ENCODE peak calls at places on chromosomes 12 and 14, in five cellular contexts. V, S, C, X and A are unnamed samples.

GRCh38 chr12:124841558-124841945 is 22.1 kb downstream of the SCARB1 start:
- DNase-seq in V (no peak), S (no peak), C (no peak), X (no peak), A (no peak)

GRCh38 chr12:54222609-54223008 is 33.8 kb upstream of the SMUG1 start:
- DNase-seq in V (no peak), S (no peak), C (peak), X (no peak), A (no peak)

GRCh38 chr14:105924951-105925591 is 398.7 kb downstream of the TMEM121 start:
- DNase-seq in V (no peak), S (no peak), C (no peak), X (no peak), A (no peak)

GRCh38 chr12:120394483-120395367 is 25.8 kb upstream of the MSI1 start:
- DNase-seq in V (no peak), S (peak), C (no peak), X (peak), A (no peak)

GRCh38 chr12:100199347-100200136 is 1.1 kb upstream of the ACTR6 start:
- DNase-seq in V (peak), S (peak), C (no peak), X (peak), A (no peak)

GRCh38 chr12:124861492-124861891 is 2.2 kb downstream of the SCARB1 start:
- DNase-seq in V (no peak), S (no peak), C (peak), X (peak), A (no peak)

GRCh38 chr12:52496590-52497071 is 3.6 kb upstream of the KRT6A start:
- DNase-seq in V (no peak), S (no peak), C (peak), X (no peak), A (no peak)

GRCh38 chr12:49541140-49541861 is 2.5 kb downstream of the KCNH3 start:
- DNase-seq in V (no peak), S (no peak), C (no peak), X (no peak), A (no peak)

GRCh38 chr12:47267571-47267970 is 187.8 kb upstream of the AMIGO2 start:
- DNase-seq in V (no peak), S (no peak), C (no peak), X (no peak), A (no peak)

GRCh38 chr12:81181701-81182100 is 103.8 kb downstream of the ACSS3 start:
- DNase-seq in V (no peak), S (no peak), C (no peak), X (no peak), A (no peak)

GRCh38 chr12:25495336-25496097 is 57.6 kb downstream of the LMNTD1 start:
- DNase-seq in V (no peak), S (no peak), C (peak), X (no peak), A (no peak)

GRCh38 chr12:131511391-131511802 is 199.5 kb upstream of the SFSWAP start:
- DNase-seq in V (peak), S (no peak), C (no peak), X (peak), A (no peak)

GRCh38 chr14:53924754-53925153 is 31.9 kb downstream of the BMP4 start:
- DNase-seq in V (no peak), S (no peak), C (peak), X (no peak), A (peak)

GRCh38 chr12:67681145-67681778 is 32.7 kb downstream of the DYRK2 start:
- DNase-seq in V (no peak), S (no peak), C (peak), X (peak), A (peak)

GRCh38 chr14:89365071-89365801 is 51.8 kb downstream of the FOXN3 start:
- DNase-seq in V (no peak), S (no peak), C (no peak), X (no peak), A (no peak)

GRCh38 chr14:70416322-70416716 is 571 bp downstream of the SYNJ2BP start:
- DNase-seq in V (no peak), S (no peak), C (no peak), X (no peak), A (no peak)

GRCh38 chr14:51443195-51444018 is 203.4 kb downstream of the TMX1 start:
- DNase-seq in V (no peak), S (no peak), C (no peak), X (no peak), A (no peak)

GRCh38 chr12:73625226-73625625 is 912.4 kb upstream of the ATXN7L3B start:
- DNase-seq in V (no peak), S (no peak), C (no peak), X (no peak), A (no peak)

GRCh38 chr12:113214938-113215400 is 6.3 kb upstream of the TPCN1 start:
- DNase-seq in V (no peak), S (no peak), C (peak), X (peak), A (peak)

GRCh38 chr12:109458771-109459208 is 18.3 kb downstream of the KCTD10 start:
- DNase-seq in V (no peak), S (no peak), C (no peak), X (no peak), A (no peak)

GRCh38 chr14:56659964-56660551 is 80.5 kb downstream of the TMEM260 start:
- DNase-seq in V (no peak), S (peak), C (peak), X (no peak), A (peak)

GRCh38 chr12:16612647-16613046 is 6.7 kb upstream of the LMO3 start:
- DNase-seq in V (no peak), S (no peak), C (no peak), X (no peak), A (no peak)

GRCh38 chr14:76280221-76280620 is 95.7 kb upstream of the ESRRB start:
- DNase-seq in V (no peak), S (no peak), C (no peak), X (no peak), A (no peak)

GRCh38 chr12:19970116-19970515 is 398.2 kb upstream of the PDE3A start:
- DNase-seq in V (no peak), S (no peak), C (peak), X (no peak), A (no peak)

GRCh38 chr12:109113661-109114321 is 2.6 kb upstream of the ACACB start:
- DNase-seq in V (no peak), S (no peak), C (no peak), X (no peak), A (no peak)